ENCODE peak calls at places on chromosomes 16 and 17, in seven cellular contexts. O is K562; B is dorsolateral prefrontal cortex; S is CD8-positive, alpha-beta T cell; U is neural progenitor cell; D is H1; P is HCT116. X is an unnamed sample.

GRCh38 chr16:17287401-17287800 is 183.4 kb downstream of the XYLT1 start:
- DNase-seq in B (no peak), S (no peak), D (no peak), P (no peak), U (peak; percentile 67), O (no peak), X (no peak)

GRCh38 chr16:82657239-82657638 is 30.5 kb downstream of the CDH13 start:
- DNase-seq in O (no peak), S (no peak), B (no peak), D (no peak), P (no peak), U (no peak), X (no peak)

GRCh38 chr17:62186841-62187240 is 121.8 kb upstream of the MED13 start:
- DNase-seq in S (no peak), B (no peak), O (no peak), D (no peak), U (no peak), P (no peak), X (no peak)

GRCh38 chr17:74042744-74043486 is 160.6 kb upstream of the RPL38 start:
- DNase-seq in S (no peak), B (peak; percentile 81), U (no peak), P (peak; percentile 91), D (no peak), O (no peak), X (no peak)

GRCh38 chr16:19304670-19305240 is 19.2 kb downstream of the CLEC19A start:
- DNase-seq in B (no peak), U (peak; percentile 50), D (no peak), O (no peak), S (no peak), P (no peak), X (no peak)

GRCh38 chr17:66724581-66725341 is 110.2 kb upstream of the CACNG5 start:
- DNase-seq in P (no peak), B (no peak), U (no peak), O (no peak), S (no peak), D (no peak), X (no peak)

GRCh38 chr16:19356024-19356952 is 61.4 kb upstream of the TMC5 start:
- DNase-seq in U (no peak), S (no peak), O (no peak), P (no peak), B (no peak), D (no peak), X (peak; percentile 28)

GRCh38 chr17:2909853-2910234 is 113.6 kb downstream of the RAP1GAP2 start:
- DNase-seq in D (no peak), O (no peak), U (no peak), S (no peak), P (no peak), B (no peak), X (no peak)

GRCh38 chr17:83196973-83197880 is 117.8 kb downstream of the METRNL start:
- DNase-seq in S (no peak), O (no peak), D (no peak), P (no peak), B (peak; percentile 22), U (no peak), X (no peak)

GRCh38 chr17:57017625-57018024 is 39.7 kb downstream of the SCPEP1 start:
- DNase-seq in P (no peak), D (no peak), S (no peak), B (no peak), O (no peak), U (no peak), X (no peak)

GRCh38 chr16:19808061-19808621 is 76.5 kb downstream of the GPRC5B start:
- DNase-seq in O (no peak), B (no peak), P (no peak), S (no peak), U (peak; percentile 43), D (no peak), X (peak; percentile 7)

GRCh38 chr16:84055801-84056634 is 13.4 kb upstream of the SLC38A8 start:
- DNase-seq in S (no peak), U (no peak), D (no peak), P (no peak), O (peak; percentile 58), B (peak; percentile 18), X (no peak)

GRCh38 chr17:14474591-14474990 is 173.7 kb downstream of the HS3ST3B1 start:
- DNase-seq in U (no peak), S (no peak), P (no peak), D (no peak), B (no peak), O (no peak), X (no peak)

GRCh38 chr16:85514601-85515318 is 98.4 kb upstream of the GSE1 start:
- DNase-seq in U (peak; percentile 73), B (no peak), D (no peak), P (peak; percentile 81), S (no peak), O (no peak), X (no peak)

GRCh38 chr16:69823831-69824563 is 61.9 kb downstream of the WWP2 start:
- DNase-seq in P (no peak), U (no peak), S (no peak), O (no peak), B (no peak), D (no peak), X (peak; percentile 67)

GRCh38 chr17:63349478-63350000 is 96.6 kb downstream of the CYB561 start:
- DNase-seq in U (no peak), P (no peak), B (no peak), D (no peak), S (no peak), O (no peak), X (no peak)

GRCh38 chr16:1884155-1884760 is 12.3 kb upstream of the MEIOB start:
- DNase-seq in O (peak; percentile 59), S (no peak), D (no peak), B (no peak), P (peak; percentile 48), U (no peak), X (no peak)

GRCh38 chr16:54148974-54149373 is 137.6 kb downstream of the IRX3 start:
- DNase-seq in O (no peak), U (no peak), S (no peak), D (no peak), B (no peak), P (no peak), X (no peak)

GRCh38 chr17:14152726-14153125 is 83.4 kb downstream of the COX10 start:
- DNase-seq in B (no peak), S (no peak), D (no peak), U (no peak), P (no peak), O (no peak), X (no peak)

GRCh38 chr16:11791144-11791828 is 5.8 kb downstream of the ZC3H7A start:
- DNase-seq in B (no peak), O (no peak), U (peak; percentile 22), D (no peak), P (no peak), S (no peak), X (no peak)

GRCh38 chr17:45402916-45403315 is 29.8 kb downstream of the ARHGAP27 start:
- DNase-seq in S (no peak), B (no peak), D (no peak), U (no peak), P (no peak), O (no peak), X (no peak)

GRCh38 chr17:49980703-49981197 is 11.8 kb downstream of the DLX4 start:
- DNase-seq in U (peak; percentile 91), D (peak; percentile 72), S (no peak), B (no peak), O (no peak), P (no peak), X (no peak)

GRCh38 chr17:30600062-30600829 is 123.0 kb downstream of the GOSR1 start:
- DNase-seq in B (peak; percentile 64), D (peak; percentile 91), P (peak; percentile 59), O (no peak), U (peak; percentile 93), S (peak; percentile 39), X (peak; percentile 90)
- TF ChIP-seq CTCF in B (peak; percentile 42), D (peak; percentile 27), P (peak; percentile 7), O (no peak), U (peak; percentile 58), S (peak; percentile 20), X (peak; percentile 66)

GRCh38 chr17:79595956-79596355 is 14.9 kb downstream of the RBFOX3 start:
- DNase-seq in D (no peak), B (no peak), U (no peak), O (no peak), S (no peak), P (no peak), X (no peak)
- H3K27me3 ChIP-seq in D (peaks cover 2% of the 10 kb centered on the region), B (peaks cover 8% of the 10 kb centered on the region), U (peaks cover 10% of the 10 kb centered on the region), O (no peaks in the 10 kb centered on the region), S (peaks cover 4% of the 10 kb centered on the region), P (peaks cover 81% of the 10 kb centered on the region), X (peaks cover 3% of the 10 kb centered on the region)

DNA sequence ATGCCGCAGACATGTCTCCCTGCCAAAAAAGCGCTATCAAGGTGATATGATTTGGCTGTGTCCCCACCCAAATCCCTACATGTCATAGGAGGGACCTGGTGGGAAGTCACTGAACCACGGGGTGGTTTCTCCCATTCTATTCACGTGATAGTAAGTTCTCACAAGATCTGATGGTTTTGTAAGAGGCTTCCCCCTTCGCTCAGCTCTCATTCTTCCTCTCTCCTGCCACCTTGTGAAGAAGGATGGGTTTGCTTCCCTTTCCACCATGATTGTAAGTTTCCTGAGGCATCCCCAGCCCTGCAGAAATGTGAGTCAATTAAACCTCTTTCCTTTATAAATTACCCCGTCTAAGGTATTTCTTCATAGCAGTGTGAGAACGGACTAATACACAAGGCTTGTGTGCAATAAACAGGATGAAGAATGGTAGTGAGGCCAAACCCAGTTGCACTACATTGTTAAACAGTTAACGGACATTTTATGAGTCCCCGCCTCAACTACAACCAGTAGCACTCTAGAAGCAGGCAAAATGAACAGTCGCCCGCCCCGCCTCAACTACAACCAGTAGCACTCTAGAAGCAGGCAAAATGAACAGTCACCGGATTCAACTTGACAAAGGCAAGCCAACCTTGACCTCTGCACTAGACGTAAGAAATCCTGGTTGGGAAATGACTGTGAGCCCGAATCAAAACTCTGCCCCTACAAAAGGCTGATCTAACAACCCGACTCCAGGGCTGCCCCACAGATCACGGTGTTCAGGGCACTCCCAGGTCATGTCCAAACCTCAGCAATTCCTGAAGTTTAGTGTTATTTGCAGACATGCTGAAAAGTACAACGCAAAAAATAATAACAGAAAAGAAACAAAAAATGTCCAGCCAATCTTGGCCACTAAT is 26.3 kb downstream of the VPS53 start:
- DNase-seq in U (peak; percentile 56), B (no peak), O (no peak), P (no peak), S (no peak), D (no peak), X (no peak)
- TF ChIP-seq CTCF in U (peak; percentile 60), B (no peak), O (no peak), P (peak; percentile 35), S (no peak), D (peak; percentile 41), X (peak; percentile 8)

GRCh38 chr16:89087922-89088321 is 5.7 kb upstream of the ACSF3 start:
- DNase-seq in D (no peak), S (no peak), B (no peak), P (no peak), O (no peak), U (no peak), X (no peak)
- H3K27me3 ChIP-seq in D (peaks cover 5% of the 10 kb centered on the region), S (no peaks in the 10 kb centered on the region), B (peaks cover 31% of the 10 kb centered on the region), P (peaks cover 22% of the 10 kb centered on the region), O (peaks cover 28% of the 10 kb centered on the region), U (peaks cover 42% of the 10 kb centered on the region), X (peaks cover 2% of the 10 kb centered on the region)

GRCh38 chr17:76585649-76586593 is at the start of gene ST6GALNAC2:
- DNase-seq in U (peak; percentile 70), D (peak; percentile 67), P (peak; percentile 42), S (peak; percentile 21), B (no peak), O (peak; percentile 34), X (no peak)
- TF ChIP-seq CTCF in U (no peak), D (no peak), P (no peak), S (no peak), B (peak; percentile 43), O (no peak), X (peak; percentile 34)

X was measured in GM06990.